ENCODE peak calls at places on chromosomes 5 and 9, in seven cellular contexts. One of them, this sample, is unnamed.

GRCh38 chr9:86324901-86325300 is 29.3 kb downstream of the TUT7 start:
- DNase-seq in astrocyte: peak
- DNase-seq in tibial artery: no peak
- DNase-seq in transverse colon: no peak
- DNase-seq in mammary epithelial cell: no peak
- DNase-seq in mucosa of descending colon: no peak
- DNase-seq in coronary artery: no peak
- DNase-seq in this sample: no peak

GRCh38 chr5:79020861-79021561 is 35.9 kb upstream of the ARSB start:
- DNase-seq in astrocyte: peak
- DNase-seq in transverse colon: peak
- DNase-seq in coronary artery: no peak
- DNase-seq in tibial artery: peak
- DNase-seq in mucosa of descending colon: peak
- DNase-seq in mammary epithelial cell: peak
- DNase-seq in this sample: peak

GRCh38 chr5:2685651-2686050 is 65.8 kb downstream of the IRX2 start:
- DNase-seq in coronary artery: no peak
- DNase-seq in mammary epithelial cell: peak
- DNase-seq in tibial artery: no peak
- DNase-seq in astrocyte: peak
- DNase-seq in mucosa of descending colon: no peak
- DNase-seq in transverse colon: no peak
- DNase-seq in this sample: no peak

GRCh38 chr5:168162464-168162863 is 129.0 kb upstream of the WWC1 start:
- DNase-seq in astrocyte: no peak
- DNase-seq in transverse colon: no peak
- DNase-seq in tibial artery: no peak
- DNase-seq in mammary epithelial cell: no peak
- DNase-seq in mucosa of descending colon: no peak
- DNase-seq in coronary artery: no peak
- DNase-seq in this sample: no peak

GRCh38 chr5:3778945-3779344 is 183.3 kb downstream of the IRX1 start:
- DNase-seq in astrocyte: no peak
- DNase-seq in coronary artery: no peak
- DNase-seq in mammary epithelial cell: no peak
- DNase-seq in mucosa of descending colon: no peak
- DNase-seq in transverse colon: no peak
- DNase-seq in tibial artery: no peak
- DNase-seq in this sample: no peak

GRCh38 chr5:151694035-151694485 is 7.3 kb upstream of the SPARC start:
- DNase-seq in astrocyte: no peak
- DNase-seq in tibial artery: no peak
- DNase-seq in mucosa of descending colon: no peak
- DNase-seq in coronary artery: no peak
- DNase-seq in mammary epithelial cell: peak
- DNase-seq in transverse colon: no peak
- DNase-seq in this sample: peak

GRCh38 chr5:20353481-20353880 is 365.5 kb upstream of the CDH18 start:
- DNase-seq in coronary artery: no peak
- DNase-seq in tibial artery: no peak
- DNase-seq in astrocyte: no peak
- DNase-seq in transverse colon: no peak
- DNase-seq in mammary epithelial cell: peak
- DNase-seq in mucosa of descending colon: no peak
- DNase-seq in this sample: no peak

GRCh38 chr5:145478651-145479050 is 356.5 kb downstream of the PRELID2 start:
- DNase-seq in mucosa of descending colon: no peak
- DNase-seq in astrocyte: no peak
- DNase-seq in coronary artery: no peak
- DNase-seq in tibial artery: no peak
- DNase-seq in transverse colon: no peak
- DNase-seq in mammary epithelial cell: no peak
- DNase-seq in this sample: no peak

GRCh38 chr5:181062631-181063030 is 22.6 kb downstream of the BTNL9 start:
- DNase-seq in mucosa of descending colon: no peak
- DNase-seq in transverse colon: no peak
- DNase-seq in coronary artery: no peak
- DNase-seq in tibial artery: no peak
- DNase-seq in astrocyte: no peak
- DNase-seq in mammary epithelial cell: no peak
- DNase-seq in this sample: no peak

GRCh38 chr9:119289740-119290139 is 79.5 kb downstream of the BRINP1 start:
- DNase-seq in tibial artery: peak
- DNase-seq in astrocyte: peak
- DNase-seq in mammary epithelial cell: peak
- DNase-seq in coronary artery: no peak
- DNase-seq in transverse colon: peak
- DNase-seq in mucosa of descending colon: no peak
- DNase-seq in this sample: no peak

GRCh38 chr5:13478831-13479465 is 465.5 kb downstream of the DNAH5 start:
- DNase-seq in mucosa of descending colon: no peak
- DNase-seq in transverse colon: no peak
- DNase-seq in tibial artery: no peak
- DNase-seq in astrocyte: peak
- DNase-seq in coronary artery: no peak
- DNase-seq in mammary epithelial cell: peak
- DNase-seq in this sample: peak

GRCh38 chr9:110217656-110218099 is 9.7 kb upstream of the C9orf152 start:
- DNase-seq in transverse colon: no peak
- DNase-seq in tibial artery: no peak
- DNase-seq in coronary artery: no peak
- DNase-seq in mammary epithelial cell: peak
- DNase-seq in astrocyte: peak
- DNase-seq in mucosa of descending colon: no peak
- DNase-seq in this sample: peak

GRCh38 chr5:105146867-105147266 is 1584.3 kb upstream of the NUDT12 start:
- DNase-seq in tibial artery: no peak
- DNase-seq in mammary epithelial cell: no peak
- DNase-seq in mucosa of descending colon: no peak
- DNase-seq in astrocyte: no peak
- DNase-seq in coronary artery: no peak
- DNase-seq in transverse colon: no peak
- DNase-seq in this sample: no peak

GRCh38 chr9:116616304-116616914 is 70.7 kb upstream of the TRIM32 start:
- DNase-seq in mucosa of descending colon: no peak
- DNase-seq in coronary artery: no peak
- DNase-seq in transverse colon: no peak
- DNase-seq in mammary epithelial cell: no peak
- DNase-seq in astrocyte: no peak
- DNase-seq in tibial artery: no peak
- DNase-seq in this sample: no peak

GRCh38 chr5:153672347-153673090 is 182.0 kb downstream of the GRIA1 start:
- DNase-seq in coronary artery: no peak
- DNase-seq in transverse colon: no peak
- DNase-seq in astrocyte: peak
- DNase-seq in mucosa of descending colon: no peak
- DNase-seq in mammary epithelial cell: no peak
- DNase-seq in tibial artery: no peak
- DNase-seq in this sample: no peak

DNA sequence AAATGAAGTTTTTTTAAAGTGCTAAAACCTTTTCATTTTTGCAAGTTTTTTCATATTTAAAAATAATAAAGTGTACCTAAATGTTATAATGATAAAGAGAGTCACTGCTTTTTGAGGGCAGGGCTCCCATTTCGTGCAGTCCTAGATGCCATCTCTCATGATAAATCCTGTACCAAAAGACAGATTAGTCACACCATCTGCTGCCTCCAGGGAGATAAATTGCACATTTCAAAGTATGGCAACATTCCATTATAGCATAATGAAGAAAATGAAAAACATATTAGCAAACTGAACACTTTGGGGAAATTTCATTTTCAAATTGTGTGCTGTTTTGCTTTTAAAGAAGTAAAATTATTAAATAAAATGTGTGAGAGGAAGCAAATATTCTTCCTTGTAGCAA is 257.2 kb downstream of the KIAA0825 start:
- DNase-seq in transverse colon: no peak
- DNase-seq in astrocyte: no peak
- DNase-seq in mammary epithelial cell: no peak
- DNase-seq in tibial artery: no peak
- DNase-seq in mucosa of descending colon: no peak
- DNase-seq in coronary artery: no peak
- DNase-seq in this sample: no peak
- H3K4me3 ChIP-seq in transverse colon: no peak
- H3K4me3 ChIP-seq in astrocyte: no peak
- H3K4me3 ChIP-seq in mammary epithelial cell: no peak
- H3K4me3 ChIP-seq in tibial artery: no peak
- H3K4me3 ChIP-seq in mucosa of descending colon: no peak
- H3K4me3 ChIP-seq in coronary artery: no peak
- H3K4me3 ChIP-seq in this sample: no peak

GRCh38 chr5:11791777-11792176 is 112.5 kb downstream of the CTNND2 start:
- DNase-seq in astrocyte: peak
- DNase-seq in mucosa of descending colon: no peak
- DNase-seq in tibial artery: no peak
- DNase-seq in coronary artery: no peak
- DNase-seq in mammary epithelial cell: no peak
- DNase-seq in transverse colon: no peak
- DNase-seq in this sample: peak

GRCh38 chr5:11793396-11793795 is 110.8 kb downstream of the CTNND2 start:
- DNase-seq in astrocyte: no peak
- DNase-seq in mucosa of descending colon: no peak
- DNase-seq in mammary epithelial cell: no peak
- DNase-seq in tibial artery: no peak
- DNase-seq in transverse colon: no peak
- DNase-seq in coronary artery: no peak
- DNase-seq in this sample: no peak

GRCh38 chr5:11801061-11801460 is 103.2 kb downstream of the CTNND2 start:
- DNase-seq in astrocyte: peak
- DNase-seq in mucosa of descending colon: no peak
- DNase-seq in coronary artery: no peak
- DNase-seq in transverse colon: no peak
- DNase-seq in tibial artery: no peak
- DNase-seq in mammary epithelial cell: no peak
- DNase-seq in this sample: no peak

GRCh38 chr5:11792621-11793020 is 111.6 kb downstream of the CTNND2 start:
- DNase-seq in astrocyte: no peak
- DNase-seq in mammary epithelial cell: no peak
- DNase-seq in mucosa of descending colon: no peak
- DNase-seq in tibial artery: no peak
- DNase-seq in coronary artery: no peak
- DNase-seq in transverse colon: no peak
- DNase-seq in this sample: no peak

DNA sequence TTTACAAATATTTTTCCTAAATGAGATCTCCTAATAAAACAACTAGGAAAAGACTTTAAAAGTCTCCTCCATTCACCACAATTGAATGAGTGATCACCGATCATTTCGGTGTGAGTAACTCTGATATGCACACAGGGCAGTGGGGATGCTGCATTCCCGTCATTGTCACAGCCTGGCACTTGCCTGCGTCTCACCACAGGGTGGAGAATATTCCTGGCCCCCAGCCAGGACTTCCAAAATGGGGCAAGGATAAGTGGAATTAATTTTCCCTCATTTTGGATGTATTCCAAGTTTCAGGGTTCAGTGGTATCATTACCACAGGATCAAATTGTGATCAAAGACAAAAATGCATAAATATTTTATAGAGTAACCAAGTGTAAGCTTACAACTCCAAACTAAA is 107.1 kb downstream of the CTNND2 start:
- DNase-seq in transverse colon: no peak
- DNase-seq in coronary artery: no peak
- DNase-seq in tibial artery: no peak
- DNase-seq in mucosa of descending colon: no peak
- DNase-seq in astrocyte: no peak
- DNase-seq in mammary epithelial cell: no peak
- DNase-seq in this sample: peak
- TF ChIP-seq CTCF in transverse colon: no peak
- TF ChIP-seq CTCF in coronary artery: no peak
- TF ChIP-seq CTCF in tibial artery: no peak
- TF ChIP-seq CTCF in mucosa of descending colon: no peak
- TF ChIP-seq CTCF in astrocyte: no peak
- TF ChIP-seq CTCF in mammary epithelial cell: no peak
- TF ChIP-seq CTCF in this sample: peak

DNA sequence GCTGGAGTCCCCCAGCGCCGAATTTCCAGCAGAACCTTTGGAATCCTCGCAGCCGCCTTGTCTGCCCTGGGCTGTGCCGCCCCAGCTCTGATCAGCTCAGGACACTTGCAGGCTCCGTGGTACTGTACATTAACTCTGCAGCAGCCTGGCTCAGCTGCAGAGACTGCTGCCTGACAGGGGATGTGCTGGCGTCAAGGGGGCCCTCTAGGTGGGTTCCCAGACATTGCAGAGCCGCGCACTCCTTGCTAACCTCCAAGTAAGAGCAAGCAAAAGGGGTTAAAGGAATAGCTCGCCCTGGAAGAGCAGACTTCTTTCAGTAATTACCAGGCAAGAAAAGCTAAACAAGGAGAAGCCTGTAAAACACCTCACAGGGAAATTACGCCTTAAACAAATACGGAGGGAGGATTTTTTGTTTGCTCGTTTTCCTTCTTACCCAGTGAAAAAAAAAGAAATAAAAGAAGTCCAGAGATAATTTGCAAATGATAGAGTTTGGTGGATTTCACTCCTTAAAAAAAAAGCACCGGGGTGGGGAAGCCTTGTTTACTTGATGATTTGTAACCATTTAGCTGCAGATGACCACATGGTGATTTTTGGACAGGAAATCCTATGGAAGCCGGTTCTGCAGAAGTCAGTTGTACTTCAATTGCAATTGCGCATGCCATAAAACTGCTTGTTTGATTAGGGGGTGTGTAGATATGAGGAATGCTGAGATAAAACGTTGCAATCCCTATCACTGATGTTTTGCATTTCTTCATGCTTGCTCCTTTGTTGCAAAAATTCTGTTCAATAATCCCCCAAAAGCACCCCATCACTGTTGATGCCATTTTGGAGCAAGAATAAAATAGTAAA is 305.8 kb downstream of the PDE4D start:
- DNase-seq in mucosa of descending colon: peak
- DNase-seq in astrocyte: peak
- DNase-seq in mammary epithelial cell: no peak
- DNase-seq in coronary artery: no peak
- DNase-seq in tibial artery: peak
- DNase-seq in transverse colon: peak
- DNase-seq in this sample: peak
- H3K4me3 ChIP-seq in mucosa of descending colon: no peak
- H3K4me3 ChIP-seq in astrocyte: peak
- H3K4me3 ChIP-seq in mammary epithelial cell: no peak
- H3K4me3 ChIP-seq in coronary artery: peak
- H3K4me3 ChIP-seq in tibial artery: peak
- H3K4me3 ChIP-seq in transverse colon: peak
- H3K4me3 ChIP-seq in this sample: peak

DNA sequence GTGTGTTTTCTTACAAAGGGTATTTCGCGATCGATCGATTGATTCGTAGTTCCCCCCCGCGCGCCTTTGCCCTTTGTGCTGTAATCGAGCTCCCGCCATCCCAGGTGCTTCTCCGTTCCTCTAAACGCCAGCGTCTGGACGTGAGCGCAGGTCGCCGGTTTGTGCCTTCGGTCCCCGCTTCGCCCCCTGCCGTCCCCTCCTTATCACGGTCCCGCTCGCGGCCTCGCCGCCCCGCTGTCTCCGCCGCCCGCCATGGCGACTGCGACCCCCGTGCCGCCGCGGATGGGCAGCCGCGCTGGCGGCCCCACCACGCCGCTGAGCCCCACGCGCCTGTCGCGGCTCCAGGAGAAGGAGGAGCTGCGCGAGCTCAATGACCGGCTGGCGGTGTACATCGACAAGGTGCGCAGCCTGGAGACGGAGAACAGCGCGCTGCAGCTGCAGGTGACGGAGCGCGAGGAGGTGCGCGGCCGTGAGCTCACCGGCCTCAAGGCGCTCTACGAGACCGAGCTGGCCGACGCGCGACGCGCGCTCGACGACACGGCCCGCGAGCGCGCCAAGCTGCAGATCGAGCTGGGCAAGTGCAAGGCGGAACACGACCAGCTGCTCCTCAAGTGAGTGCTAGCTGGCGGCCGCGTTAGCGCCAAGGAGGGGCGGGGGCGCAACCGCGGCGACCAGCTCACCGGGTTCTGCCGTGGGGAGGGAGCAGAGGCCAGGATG is 479 bp downstream of the LMNB1 start:
- DNase-seq in transverse colon: peak
- DNase-seq in astrocyte: peak
- DNase-seq in mammary epithelial cell: peak
- DNase-seq in tibial artery: peak
- DNase-seq in mucosa of descending colon: peak
- DNase-seq in coronary artery: no peak
- DNase-seq in this sample: peak
- TF ChIP-seq CTCF in transverse colon: no peak
- TF ChIP-seq CTCF in astrocyte: no peak
- TF ChIP-seq CTCF in mammary epithelial cell: no peak
- TF ChIP-seq CTCF in tibial artery: no peak
- TF ChIP-seq CTCF in mucosa of descending colon: peak
- TF ChIP-seq CTCF in coronary artery: no peak
- TF ChIP-seq CTCF in this sample: peak

This sample was measured in retinal pigment epithelial cell.